ENCODE peak calls at places on chromosome 13, in six cellular contexts. B is esophagus muscularis mucosa, V is transverse colon, F is neural progenitor cell, U is tibial nerve, P is Peyer's patch. Q is an unnamed sample.
A peak's percentile ranks its signal among the peaks of the same experiment; 100 is the strongest.

GRCh38 chr13:113978741-113979481 is 5.0 kb upstream of the C13orf46 start:
- DNase-seq in F (no peak), B (no peak), V (no peak), U (no peak), P (peak; percentile 38), Q (peak; percentile 54)

GRCh38 chr13:35514801-35515502 is 38.5 kb upstream of the MAB21L1 start:
- DNase-seq in B (no peak), F (no peak), U (no peak), V (no peak), P (no peak), Q (no peak)

GRCh38 chr13:43986395-43986794 is 106.7 kb downstream of the LACC1 start:
- DNase-seq in V (no peak), F (no peak), B (peak; percentile 47), U (no peak), P (no peak), Q (no peak)

GRCh38 chr13:20664304-20664703 is 39.2 kb upstream of the IL17D start:
- DNase-seq in F (no peak), P (no peak), B (no peak), U (no peak), V (no peak), Q (no peak)

GRCh38 chr13:76759877-76760276 is 126.3 kb downstream of the KCTD12 start:
- DNase-seq in F (no peak), B (no peak), U (no peak), P (no peak), V (no peak), Q (no peak)

GRCh38 chr13:43374621-43375020 is 351.2 kb downstream of the DNAJC15 start:
- DNase-seq in U (no peak), P (no peak), V (no peak), B (no peak), F (no peak), Q (no peak)

GRCh38 chr13:100229603-100230002 is 140.7 kb downstream of the PCCA start:
- DNase-seq in U (no peak), P (no peak), F (no peak), B (no peak), V (no peak), Q (no peak)

GRCh38 chr13:77537302-77537919 is 1.9 kb downstream of the SCEL start:
- DNase-seq in P (no peak), V (no peak), F (no peak), U (no peak), B (peak; percentile 24), Q (no peak)

GRCh38 chr13:57582032-57582431 is 49.5 kb upstream of the PCDH17 start:
- DNase-seq in P (no peak), F (peak; percentile 3), U (no peak), V (no peak), B (no peak), Q (no peak)

GRCh38 chr13:98813993-98814392 is 61.5 kb upstream of the SLC15A1 start:
- DNase-seq in P (no peak), U (no peak), V (no peak), B (no peak), F (no peak), Q (no peak)

GRCh38 chr13:58855283-58855682 is 1223.7 kb downstream of the PCDH17 start:
- DNase-seq in F (no peak), V (no peak), P (no peak), U (no peak), B (no peak), Q (no peak)

GRCh38 chr13:76014618-76015315 is 378.6 kb downstream of the LMO7 start:
- DNase-seq in B (no peak), P (no peak), V (no peak), U (no peak), F (no peak), Q (no peak)

GRCh38 chr13:67829641-67830040 is 599.5 kb upstream of the PCDH9 start:
- DNase-seq in B (no peak), U (no peak), V (no peak), F (peak; percentile 7), P (no peak), Q (no peak)

GRCh38 chr13:45352031-45352430 is 11.0 kb upstream of the TPT1 start:
- DNase-seq in F (no peak), V (no peak), U (no peak), B (no peak), P (no peak), Q (peak; percentile 68)

GRCh38 chr13:98172570-98173405 is 4.3 kb downstream of the RNF113B start:
- DNase-seq in U (no peak), V (no peak), P (no peak), B (no peak), F (no peak), Q (no peak)

GRCh38 chr13:20362642-20363041 is 130.5 kb upstream of the GJB6 start:
- DNase-seq in B (no peak), U (no peak), V (no peak), F (no peak), P (no peak), Q (no peak)

GRCh38 chr13:21670006-21670882 is 629 bp upstream of the FGF9 start:
- DNase-seq in P (peak; percentile 77), B (no peak), F (peak; percentile 87), V (peak; percentile 66), U (no peak), Q (no peak)

GRCh38 chr13:75621147-75621546 is 15.0 kb upstream of the LMO7 start:
- DNase-seq in F (no peak), V (no peak), B (no peak), P (no peak), U (no peak), Q (no peak)

GRCh38 chr13:111911141-111911720 is 155.7 kb upstream of the SOX1 start:
- DNase-seq in F (no peak), P (peak; percentile 27), B (peak; percentile 83), U (no peak), V (no peak), Q (no peak)

GRCh38 chr13:33865945-33866344 is 48.0 kb downstream of the RFC3 start:
- DNase-seq in F (no peak), V (no peak), B (no peak), P (no peak), U (no peak), Q (no peak)

GRCh38 chr13:97600438-97601080 is 166.6 kb downstream of the RAP2A start:
- DNase-seq in P (no peak), U (no peak), B (no peak), V (no peak), F (no peak), Q (no peak)

DNA sequence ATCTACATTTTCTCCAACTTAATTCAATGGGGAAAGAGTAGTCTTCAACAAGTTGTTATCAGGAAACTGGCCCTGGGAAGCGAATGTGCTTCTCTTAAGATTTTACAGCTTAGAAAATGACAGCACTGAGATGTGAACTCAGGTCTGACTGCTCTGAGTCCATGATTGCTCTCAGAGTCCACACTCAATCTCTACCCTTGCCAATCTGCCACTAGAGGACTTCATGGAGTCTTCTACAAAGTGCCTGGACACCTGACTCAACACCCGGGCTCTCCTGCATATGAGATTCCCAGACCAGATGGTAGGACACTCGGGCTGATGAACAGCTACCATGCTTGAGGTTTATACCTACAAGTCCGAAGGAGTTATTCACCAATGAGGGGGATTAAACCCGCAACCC is 74.8 kb downstream of the ABCC4 start:
- DNase-seq in V (no peak), P (no peak), U (no peak), B (no peak), F (no peak), Q (no peak)
- TF ChIP-seq CTCF in V (no peak), P (no peak), U (no peak), B (no peak), F (no peak), Q (no peak)

DNA sequence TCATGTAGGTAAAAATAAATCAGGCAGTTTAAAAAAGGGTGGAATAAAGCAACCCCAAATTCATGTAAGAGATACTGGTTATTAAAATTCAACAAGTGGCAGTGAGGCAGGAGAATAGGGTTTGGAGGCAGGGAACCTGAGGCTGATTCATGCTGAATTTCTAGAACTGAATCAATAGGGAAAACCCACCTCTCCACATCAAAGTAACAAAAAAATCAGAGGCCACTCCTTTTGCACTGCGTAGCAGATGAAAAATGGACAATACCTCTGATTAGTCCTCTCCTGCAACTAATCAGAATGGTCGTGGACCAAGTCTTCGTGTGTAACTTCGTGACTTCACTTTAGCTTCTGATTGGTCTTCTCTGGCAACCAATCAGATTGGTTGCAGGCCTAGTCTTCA is 1548.5 kb upstream of the SLC10A2 start:
- DNase-seq in V (no peak), B (no peak), P (no peak), U (no peak), F (no peak), Q (no peak)
- H3K27ac ChIP-seq in V (no peak overlapping the region), B (no peak overlapping the region), P (no peak overlapping the region), U (no peak overlapping the region), F (no peak overlapping the region), Q (no peak overlapping the region)

DNA sequence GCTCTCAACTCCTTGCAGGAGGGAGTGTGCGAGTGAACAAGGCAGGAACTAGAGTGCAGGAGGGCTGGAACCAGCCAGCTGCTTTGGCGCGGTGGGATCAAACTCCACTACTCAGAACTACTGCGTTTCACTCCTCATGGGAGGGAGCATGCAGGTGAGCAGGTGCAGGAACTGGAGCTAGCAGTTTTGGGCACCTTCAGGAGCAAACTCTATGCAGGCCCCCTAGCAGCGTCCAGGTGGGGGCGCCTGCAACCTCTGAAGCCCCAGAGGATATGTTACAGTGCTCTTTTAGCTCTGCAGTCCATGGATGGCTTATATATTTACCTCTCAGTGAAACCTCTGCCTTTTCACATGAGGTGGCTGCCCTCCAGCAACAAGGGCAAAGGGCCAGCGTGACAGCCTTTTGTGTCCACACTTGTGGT is 1303.4 kb downstream of the PCDH9 start:
- DNase-seq in V (peak; percentile 9), U (no peak), F (peak; percentile 60), B (no peak), P (no peak), Q (no peak)
- TF ChIP-seq CTCF in V (no peak), U (no peak), F (peak; percentile 59), B (peak; percentile 35), P (no peak), Q (no peak)

GRCh38 chr13:73849292-73849691 is 284.9 kb downstream of the KLF12 start:
- DNase-seq in U (no peak), F (peak; percentile 64), V (peak; percentile 28), B (no peak), P (no peak), Q (no peak)

GRCh38 chr13:73844986-73845385 is 289.2 kb downstream of the KLF12 start:
- DNase-seq in V (no peak), F (no peak), P (no peak), U (no peak), B (no peak), Q (no peak)

GRCh38 chr13:73851104-73851503 is 283.1 kb downstream of the KLF12 start:
- DNase-seq in F (no peak), B (no peak), U (no peak), V (no peak), P (no peak), Q (no peak)

DNA sequence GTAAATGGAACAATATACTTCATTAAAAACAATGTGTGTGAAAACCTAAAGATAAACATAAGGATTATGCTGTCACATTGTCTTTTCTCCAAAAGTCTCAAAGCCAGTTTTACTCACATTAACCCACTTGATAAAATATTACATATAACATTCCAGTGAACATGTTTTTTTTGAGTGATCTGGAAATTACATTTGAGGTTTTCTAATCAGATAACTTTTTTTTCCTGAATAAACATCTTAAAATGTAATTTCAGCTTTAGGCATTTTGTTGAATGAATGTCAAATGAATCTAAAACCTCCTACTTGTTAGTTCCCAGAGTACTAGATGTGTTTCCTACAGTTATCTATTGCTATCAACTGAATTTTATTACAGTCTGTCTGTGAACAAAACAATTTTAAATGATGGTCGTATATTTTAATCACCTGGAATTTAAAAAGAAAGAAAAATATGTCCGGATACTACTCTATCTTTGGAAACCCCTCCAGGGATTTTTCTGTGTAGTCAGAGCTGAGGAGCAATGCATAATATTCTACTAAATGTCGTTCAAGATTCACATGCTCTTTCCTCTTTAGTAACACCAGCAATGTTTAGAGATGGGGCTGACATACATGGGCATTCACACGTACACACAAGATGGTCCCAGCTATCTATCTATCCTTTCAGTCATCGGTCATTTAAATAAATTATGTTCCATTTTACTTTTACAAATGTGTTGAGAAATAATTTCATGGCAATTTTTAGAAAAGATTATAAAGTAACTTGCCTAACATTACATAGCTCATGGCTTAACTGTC is 283.9 kb downstream of the KLF12 start:
- DNase-seq in P (no peak), U (no peak), F (no peak), V (no peak), B (no peak), Q (no peak)
- H3K27ac ChIP-seq in P (no peak overlapping the region), U (no peak overlapping the region), F (no peak overlapping the region), V (no peak overlapping the region), B (no peak overlapping the region), Q (no peak overlapping the region)

Q was measured in RWPE2.